ENCODE peak calls at places on chromosome 10, in seven cellular contexts. J is mesenchymal stem cell, A is neuronal stem cell, Z is mesendoderm, C is IMR-90, T is H9, F is trophoblast cell. I is an unnamed sample.

GRCh38 chr10:98795467-98795866 is 348.7 kb upstream of the HPS1 start:
- DNase-seq in J (no peak), A (no peak), Z (no peak), C (no peak), T (no peak), F (no peak), I (no peak)

GRCh38 chr10:110378533-110379108 is 73.9 kb upstream of the SMNDC1 start:
- DNase-seq in J (no peak), A (no peak), Z (no peak), C (no peak), T (no peak), F (no peak), I (no peak)

GRCh38 chr10:128310966-128311658 is 184.9 kb upstream of the MKI67 start:
- DNase-seq in J (no peak), A (peak; percentile 45), Z (peak; percentile 22), C (no peak), T (peak; percentile 38), F (no peak), I (no peak)

GRCh38 chr10:90695915-90696676 is 161.7 kb downstream of the HTR7 start:
- DNase-seq in J (no peak), A (no peak), Z (no peak), C (no peak), T (no peak), F (no peak), I (no peak)

GRCh38 chr10:33459597-33459996 is 125.1 kb upstream of the NRP1 start:
- DNase-seq in J (no peak), A (no peak), Z (no peak), C (peak; percentile 28), T (no peak), F (no peak), I (no peak)

GRCh38 chr10:111207525-111207924 is 130.7 kb downstream of the ADRA2A start:
- DNase-seq in J (no peak), A (no peak), Z (no peak), C (no peak), T (no peak), F (peak; percentile 27), I (no peak)

GRCh38 chr10:124543146-124543545 is 81.5 kb downstream of the LHPP start:
- DNase-seq in J (no peak), A (no peak), Z (no peak), C (no peak), T (no peak), F (no peak), I (no peak)

GRCh38 chr10:101843032-101843991 is at the start of gene KCNIP2:
- DNase-seq in J (no peak), A (no peak), Z (peak; percentile 88), C (no peak), T (peak; percentile 90), F (peak; percentile 42), I (peak; percentile 90)

GRCh38 chr10:55668326-55668922 is 692.6 kb downstream of the ZWINT start:
- DNase-seq in J (peak; percentile 5), A (no peak), Z (peak; percentile 54), C (no peak), T (no peak), F (peak; percentile 21), I (no peak)

GRCh38 chr10:94183666-94184264 is 179.0 kb downstream of the NOC3L start:
- DNase-seq in J (peak; percentile 84), A (no peak), Z (no peak), C (peak; percentile 100), T (no peak), F (no peak), I (no peak)

GRCh38 chr10:13987472-13987871 is 343.3 kb downstream of the FRMD4A start:
- DNase-seq in J (peak; percentile 80), A (no peak), Z (no peak), C (peak; percentile 91), T (no peak), F (peak; percentile 8), I (no peak)

GRCh38 chr10:122285506-122286444 is 14.7 kb downstream of the BTBD16 start:
- DNase-seq in J (no peak), A (no peak), Z (no peak), C (no peak), T (no peak), F (no peak), I (no peak)

GRCh38 chr10:1741450-1741849 is 4.1 kb upstream of the ADARB2 start:
- DNase-seq in J (no peak), A (no peak), Z (no peak), C (no peak), T (no peak), F (no peak), I (no peak)

GRCh38 chr10:22911889-22912762 is 15.7 kb upstream of the ARMC3 start:
- DNase-seq in J (peak; percentile 34), A (no peak), Z (no peak), C (no peak), T (no peak), F (no peak), I (no peak)

GRCh38 chr10:7303067-7303629 is 107.7 kb downstream of the SFMBT2 start:
- DNase-seq in J (no peak), A (no peak), Z (no peak), C (no peak), T (no peak), F (no peak), I (no peak)

GRCh38 chr10:121311812-121312443 is 286.3 kb downstream of the FGFR2 start:
- DNase-seq in J (no peak), A (no peak), Z (no peak), C (no peak), T (no peak), F (no peak), I (no peak)

GRCh38 chr10:2900530-2900929 is 166.8 kb upstream of the PFKP start:
- DNase-seq in J (no peak), A (no peak), Z (no peak), C (no peak), T (no peak), F (no peak), I (peak; percentile 48)

GRCh38 chr10:121984463-121984862 is 4.5 kb upstream of the TACC2 start:
- DNase-seq in J (no peak), A (no peak), Z (no peak), C (no peak), T (no peak), F (no peak), I (no peak)

GRCh38 chr10:14723052-14723689 is 51.5 kb downstream of the FAM107B start:
- DNase-seq in J (no peak), A (no peak), Z (no peak), C (no peak), T (no peak), F (no peak), I (no peak)

GRCh38 chr10:69172241-69172998 is 7.6 kb upstream of the SUPV3L1 start:
- DNase-seq in J (no peak), A (no peak), Z (no peak), C (peak; percentile 6), T (no peak), F (peak; percentile 15), I (no peak)
- H3K18ac ChIP-seq in J (no peak overlapping the region), A (no peak overlapping the region), Z (no peak overlapping the region), C (no peak overlapping the region), T (no peak overlapping the region), F (no peak overlapping the region), I (no peak overlapping the region)

GRCh38 chr10:52259428-52259812 is 54.7 kb upstream of the DKK1 start:
- DNase-seq in J (no peak), A (no peak), Z (no peak), C (no peak), T (no peak), F (no peak), I (no peak)

GRCh38 chr10:52258791-52259427 is 55.2 kb upstream of the DKK1 start:
- DNase-seq in J (peak; percentile 43), A (no peak), Z (no peak), C (peak; percentile 37), T (no peak), F (no peak), I (no peak)

GRCh38 chr10:52256832-52257691 is 57.0 kb upstream of the DKK1 start:
- DNase-seq in J (peak; percentile 8), A (no peak), Z (no peak), C (peak; percentile 31), T (no peak), F (no peak), I (no peak)

GRCh38 chr10:52261362-52261761 is 52.7 kb upstream of the DKK1 start:
- DNase-seq in J (no peak), A (no peak), Z (no peak), C (no peak), T (no peak), F (no peak), I (no peak)

GRCh38 chr10:52257692-52258075 is 56.4 kb upstream of the DKK1 start:
- DNase-seq in J (no peak), A (no peak), Z (no peak), C (no peak), T (no peak), F (no peak), I (no peak)
- H3K18ac ChIP-seq in J (no peak overlapping the region), A (no peak overlapping the region), Z (no peak overlapping the region), C (no peak overlapping the region), T (no peak overlapping the region), F (no peak overlapping the region), I (no peak overlapping the region)

DNA sequence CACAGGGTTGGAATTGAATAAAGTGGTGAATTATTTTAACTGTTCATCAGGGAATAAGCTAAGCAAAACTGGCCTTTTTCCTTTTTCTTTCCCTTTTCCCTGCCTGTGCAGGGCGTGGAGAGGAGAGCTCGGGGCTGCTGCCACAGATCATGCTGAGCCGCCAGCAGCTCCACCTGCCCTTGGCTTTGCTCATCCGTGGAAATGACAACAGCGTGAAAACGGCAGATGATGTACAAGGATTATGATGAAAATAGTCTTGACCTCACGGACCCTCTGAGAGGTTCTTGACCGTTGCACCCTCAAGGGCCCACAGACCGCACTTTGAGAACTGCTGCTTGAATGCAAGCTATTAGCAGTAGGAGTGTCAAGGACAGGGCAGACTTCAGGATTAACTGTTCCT is 10.6 kb downstream of the PPP2R2D start:
- DNase-seq in J (no peak), A (no peak), Z (no peak), C (no peak), T (no peak), F (no peak), I (no peak)
- H3K18ac ChIP-seq in J (no peak overlapping the region), A (no peak overlapping the region), Z (no peak overlapping the region), C (no peak overlapping the region), T (no peak overlapping the region), F (no peak overlapping the region), I (no peak overlapping the region)

GRCh38 chr10:5830629-5831445 is 17.6 kb upstream of the GDI2 start:
- DNase-seq in J (no peak), A (no peak), Z (no peak), C (no peak), T (no peak), F (no peak), I (no peak)

GRCh38 chr10:5832946-5833345 is 19.7 kb upstream of the GDI2 start:
- DNase-seq in J (no peak), A (no peak), Z (no peak), C (no peak), T (no peak), F (peak; percentile 77), I (no peak)

GRCh38 chr10:5829267-5829666 is 16.0 kb upstream of the GDI2 start:
- DNase-seq in J (no peak), A (no peak), Z (no peak), C (no peak), T (no peak), F (no peak), I (no peak)

GRCh38 chr10:5833814-5834213 is 20.6 kb upstream of the GDI2 start:
- DNase-seq in J (no peak), A (no peak), Z (no peak), C (no peak), T (no peak), F (no peak), I (no peak)

DNA sequence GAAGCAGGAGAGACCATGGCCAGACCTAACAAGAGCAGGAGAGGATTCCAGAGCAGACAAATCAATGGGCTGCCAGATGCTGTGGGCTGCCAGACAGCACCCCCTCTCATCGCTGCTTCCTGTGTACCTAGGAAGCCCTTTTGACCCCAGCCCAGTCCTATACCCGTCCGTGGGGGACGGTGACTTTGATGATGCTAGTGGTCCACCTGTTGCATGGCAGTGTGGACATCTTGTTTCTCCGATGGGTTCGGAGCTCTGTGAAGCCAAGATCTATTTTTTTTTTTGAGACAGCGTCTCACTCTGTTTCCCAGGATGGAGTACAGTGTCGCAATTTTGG is 18.2 kb upstream of the GDI2 start:
- DNase-seq in J (no peak), A (no peak), Z (no peak), C (no peak), T (no peak), F (no peak), I (no peak)
- H3K18ac ChIP-seq in J (no peak overlapping the region), A (peak overlapping the region; percentile 17), Z (no peak overlapping the region), C (no peak overlapping the region), T (no peak overlapping the region), F (no peak overlapping the region), I (no peak overlapping the region)